ENCODE peak calls at places on chromosomes 12 and 14, in ten cellular contexts. One of them, this sample, is unnamed. For H3K36me3, the result is how much of the 10 kb centered on the place peaks cover.

GRCh38 chr12:107319536-107320030 is 226.2 kb upstream of the CRY1 start:
- DNase-seq in neural progenitor cell: peak
- DNase-seq in fibroblast of lung: peak
- DNase-seq in right atrium auricular region: no peak
- DNase-seq in heart left ventricle: no peak
- DNase-seq in MM.1S: no peak
- DNase-seq in Peyer's patch: no peak
- DNase-seq in suprapubic skin: no peak
- DNase-seq in CD4-positive, CD25-positive, alpha-beta regulatory T cell: no peak
- DNase-seq in CD8-positive, alpha-beta T cell: peak
- DNase-seq in this sample: peak

GRCh38 chr12:18479266-18479665 is 217.9 kb downstream of the PIK3C2G start:
- DNase-seq in fibroblast of lung: no peak
- DNase-seq in neural progenitor cell: no peak
- DNase-seq in heart left ventricle: no peak
- DNase-seq in CD8-positive, alpha-beta T cell: no peak
- DNase-seq in MM.1S: no peak
- DNase-seq in Peyer's patch: no peak
- DNase-seq in CD4-positive, CD25-positive, alpha-beta regulatory T cell: no peak
- DNase-seq in right atrium auricular region: no peak
- DNase-seq in suprapubic skin: no peak
- DNase-seq in this sample: no peak

GRCh38 chr14:99415496-99416281 is 65.0 kb downstream of the SETD3 start:
- DNase-seq in suprapubic skin: no peak
- DNase-seq in heart left ventricle: no peak
- DNase-seq in CD8-positive, alpha-beta T cell: peak
- DNase-seq in MM.1S: peak
- DNase-seq in fibroblast of lung: peak
- DNase-seq in CD4-positive, CD25-positive, alpha-beta regulatory T cell: peak
- DNase-seq in neural progenitor cell: peak
- DNase-seq in right atrium auricular region: no peak
- DNase-seq in Peyer's patch: peak
- DNase-seq in this sample: peak

GRCh38 chr14:50999726-51000125 is 55.4 kb upstream of the PYGL start:
- DNase-seq in Peyer's patch: no peak
- DNase-seq in CD4-positive, CD25-positive, alpha-beta regulatory T cell: no peak
- DNase-seq in CD8-positive, alpha-beta T cell: no peak
- DNase-seq in neural progenitor cell: no peak
- DNase-seq in heart left ventricle: no peak
- DNase-seq in fibroblast of lung: no peak
- DNase-seq in MM.1S: no peak
- DNase-seq in right atrium auricular region: no peak
- DNase-seq in suprapubic skin: no peak
- DNase-seq in this sample: no peak

GRCh38 chr12:15608931-15609330 is 180.3 kb downstream of the EPS8 start:
- DNase-seq in fibroblast of lung: peak
- DNase-seq in MM.1S: no peak
- DNase-seq in suprapubic skin: no peak
- DNase-seq in CD8-positive, alpha-beta T cell: no peak
- DNase-seq in Peyer's patch: no peak
- DNase-seq in heart left ventricle: no peak
- DNase-seq in neural progenitor cell: no peak
- DNase-seq in right atrium auricular region: no peak
- DNase-seq in CD4-positive, CD25-positive, alpha-beta regulatory T cell: no peak
- DNase-seq in this sample: no peak

GRCh38 chr14:104978774-104979691 is 859 bp upstream of the AHNAK2 start:
- DNase-seq in Peyer's patch: no peak
- DNase-seq in suprapubic skin: peak
- DNase-seq in neural progenitor cell: peak
- DNase-seq in CD8-positive, alpha-beta T cell: no peak
- DNase-seq in right atrium auricular region: no peak
- DNase-seq in CD4-positive, CD25-positive, alpha-beta regulatory T cell: no peak
- DNase-seq in heart left ventricle: no peak
- DNase-seq in MM.1S: no peak
- DNase-seq in fibroblast of lung: no peak
- DNase-seq in this sample: no peak

GRCh38 chr14:99995700-99996356 is 69.4 kb upstream of the EVL start:
- DNase-seq in Peyer's patch: peak
- DNase-seq in heart left ventricle: peak
- DNase-seq in right atrium auricular region: peak
- DNase-seq in MM.1S: peak
- DNase-seq in neural progenitor cell: peak
- DNase-seq in fibroblast of lung: peak
- DNase-seq in suprapubic skin: no peak
- DNase-seq in CD8-positive, alpha-beta T cell: peak
- DNase-seq in CD4-positive, CD25-positive, alpha-beta regulatory T cell: peak
- DNase-seq in this sample: peak

GRCh38 chr14:79493081-79493652 is 718.1 kb downstream of the DIO2 start:
- DNase-seq in MM.1S: no peak
- DNase-seq in fibroblast of lung: no peak
- DNase-seq in neural progenitor cell: peak
- DNase-seq in CD8-positive, alpha-beta T cell: no peak
- DNase-seq in CD4-positive, CD25-positive, alpha-beta regulatory T cell: no peak
- DNase-seq in heart left ventricle: no peak
- DNase-seq in right atrium auricular region: no peak
- DNase-seq in Peyer's patch: no peak
- DNase-seq in suprapubic skin: no peak
- DNase-seq in this sample: no peak

GRCh38 chr14:32608880-32609279 is 279.8 kb downstream of the AKAP6 start:
- DNase-seq in Peyer's patch: no peak
- DNase-seq in heart left ventricle: no peak
- DNase-seq in suprapubic skin: no peak
- DNase-seq in fibroblast of lung: peak
- DNase-seq in right atrium auricular region: no peak
- DNase-seq in CD4-positive, CD25-positive, alpha-beta regulatory T cell: no peak
- DNase-seq in neural progenitor cell: peak
- DNase-seq in MM.1S: no peak
- DNase-seq in CD8-positive, alpha-beta T cell: no peak
- DNase-seq in this sample: no peak

GRCh38 chr14:99603471-99603933 is 505 bp downstream of the CCDC85C start:
- DNase-seq in heart left ventricle: no peak
- DNase-seq in MM.1S: no peak
- DNase-seq in Peyer's patch: peak
- DNase-seq in fibroblast of lung: peak
- DNase-seq in suprapubic skin: no peak
- DNase-seq in CD8-positive, alpha-beta T cell: peak
- DNase-seq in right atrium auricular region: no peak
- DNase-seq in neural progenitor cell: peak
- DNase-seq in CD4-positive, CD25-positive, alpha-beta regulatory T cell: peak
- DNase-seq in this sample: peak

GRCh38 chr14:103385153-103385993 is at the start of gene MARK3:
- DNase-seq in Peyer's patch: peak
- DNase-seq in fibroblast of lung: peak
- DNase-seq in right atrium auricular region: peak
- DNase-seq in heart left ventricle: peak
- DNase-seq in CD4-positive, CD25-positive, alpha-beta regulatory T cell: peak
- DNase-seq in CD8-positive, alpha-beta T cell: peak
- DNase-seq in MM.1S: peak
- DNase-seq in suprapubic skin: peak
- DNase-seq in neural progenitor cell: peak
- DNase-seq in this sample: peak

GRCh38 chr14:87629788-87630187 is 363.2 kb downstream of the GALC start:
- DNase-seq in right atrium auricular region: no peak
- DNase-seq in Peyer's patch: no peak
- DNase-seq in CD8-positive, alpha-beta T cell: no peak
- DNase-seq in MM.1S: no peak
- DNase-seq in CD4-positive, CD25-positive, alpha-beta regulatory T cell: no peak
- DNase-seq in fibroblast of lung: no peak
- DNase-seq in neural progenitor cell: peak
- DNase-seq in suprapubic skin: no peak
- DNase-seq in heart left ventricle: no peak
- DNase-seq in this sample: no peak

GRCh38 chr14:106417224-106418049 is 891.1 kb downstream of the TMEM121 start:
- DNase-seq in neural progenitor cell: peak
- DNase-seq in MM.1S: peak
- DNase-seq in heart left ventricle: peak
- DNase-seq in fibroblast of lung: no peak
- DNase-seq in CD4-positive, CD25-positive, alpha-beta regulatory T cell: peak
- DNase-seq in CD8-positive, alpha-beta T cell: peak
- DNase-seq in suprapubic skin: no peak
- DNase-seq in Peyer's patch: peak
- DNase-seq in right atrium auricular region: no peak
- DNase-seq in this sample: no peak

DNA sequence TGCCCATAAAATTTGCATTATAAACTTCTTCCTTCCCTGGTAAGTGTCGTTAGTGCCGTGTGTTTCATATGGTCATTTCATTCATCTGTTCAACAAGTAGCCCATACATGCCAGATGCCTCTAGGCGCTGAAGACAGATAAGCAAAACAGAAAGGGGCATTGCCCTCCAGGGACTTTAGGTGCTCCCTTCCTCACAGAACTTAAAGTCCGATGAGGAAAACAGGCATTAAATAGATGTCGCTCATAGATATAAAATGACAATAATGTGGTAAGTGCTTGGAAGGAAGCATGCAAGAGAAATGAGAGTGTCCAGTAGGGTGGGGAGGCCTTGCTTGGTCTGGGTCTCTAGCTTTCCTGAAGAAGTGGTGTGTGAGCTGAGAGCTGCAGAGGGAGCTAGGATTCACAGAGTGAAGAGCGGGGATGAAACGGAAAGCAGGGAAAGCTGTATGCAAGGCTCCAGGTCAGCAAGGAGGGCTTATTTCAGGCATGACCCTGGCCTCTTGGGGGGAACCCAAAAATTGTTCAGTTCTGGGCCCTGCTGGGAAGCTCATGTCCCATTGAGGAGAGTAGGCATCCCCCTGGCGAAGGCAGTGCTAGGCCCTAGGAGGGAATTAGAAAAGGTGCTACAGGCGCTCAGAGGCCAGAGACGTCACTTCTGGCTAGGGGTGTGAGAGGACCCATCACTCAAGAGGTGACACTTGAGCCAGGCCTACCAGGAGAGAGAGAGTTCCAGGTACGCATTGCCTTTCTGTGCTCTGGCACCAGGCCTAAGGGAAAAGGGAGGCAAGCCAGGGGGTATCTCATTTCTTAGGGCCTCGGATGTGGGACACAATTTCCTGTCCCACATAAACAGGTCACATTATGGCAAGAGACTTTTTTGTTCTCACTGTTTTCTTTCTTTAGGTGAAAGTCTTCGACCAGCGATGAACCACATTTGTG is 11.9 kb downstream of the UBE3B start:
- DNase-seq in suprapubic skin: no peak
- DNase-seq in CD8-positive, alpha-beta T cell: no peak
- DNase-seq in right atrium auricular region: no peak
- DNase-seq in MM.1S: no peak
- DNase-seq in neural progenitor cell: no peak
- DNase-seq in CD4-positive, CD25-positive, alpha-beta regulatory T cell: no peak
- DNase-seq in Peyer's patch: no peak
- DNase-seq in fibroblast of lung: no peak
- DNase-seq in heart left ventricle: no peak
- DNase-seq in this sample: no peak
- H3K36me3 ChIP-seq in suprapubic skin: half or more
- H3K36me3 ChIP-seq in CD8-positive, alpha-beta T cell: half or more
- H3K36me3 ChIP-seq in right atrium auricular region: half or more
- H3K36me3 ChIP-seq in MM.1S: under half
- H3K36me3 ChIP-seq in neural progenitor cell: under half
- H3K36me3 ChIP-seq in CD4-positive, CD25-positive, alpha-beta regulatory T cell: half or more
- H3K36me3 ChIP-seq in Peyer's patch: under half
- H3K36me3 ChIP-seq in fibroblast of lung: under half
- H3K36me3 ChIP-seq in heart left ventricle: half or more
- H3K36me3 ChIP-seq in this sample: half or more

GRCh38 chr14:81206115-81206514 is 14.6 kb downstream of the GTF2A1 start:
- DNase-seq in Peyer's patch: no peak
- DNase-seq in neural progenitor cell: no peak
- DNase-seq in CD8-positive, alpha-beta T cell: no peak
- DNase-seq in suprapubic skin: no peak
- DNase-seq in heart left ventricle: no peak
- DNase-seq in CD4-positive, CD25-positive, alpha-beta regulatory T cell: no peak
- DNase-seq in MM.1S: no peak
- DNase-seq in right atrium auricular region: no peak
- DNase-seq in fibroblast of lung: no peak
- DNase-seq in this sample: no peak
- H3K36me3 ChIP-seq in Peyer's patch: under half
- H3K36me3 ChIP-seq in neural progenitor cell: under half
- H3K36me3 ChIP-seq in CD8-positive, alpha-beta T cell: under half
- H3K36me3 ChIP-seq in suprapubic skin: half or more
- H3K36me3 ChIP-seq in heart left ventricle: under half
- H3K36me3 ChIP-seq in CD4-positive, CD25-positive, alpha-beta regulatory T cell: half or more
- H3K36me3 ChIP-seq in MM.1S: under half
- H3K36me3 ChIP-seq in right atrium auricular region: under half
- H3K36me3 ChIP-seq in fibroblast of lung: under half
- H3K36me3 ChIP-seq in this sample: half or more

DNA sequence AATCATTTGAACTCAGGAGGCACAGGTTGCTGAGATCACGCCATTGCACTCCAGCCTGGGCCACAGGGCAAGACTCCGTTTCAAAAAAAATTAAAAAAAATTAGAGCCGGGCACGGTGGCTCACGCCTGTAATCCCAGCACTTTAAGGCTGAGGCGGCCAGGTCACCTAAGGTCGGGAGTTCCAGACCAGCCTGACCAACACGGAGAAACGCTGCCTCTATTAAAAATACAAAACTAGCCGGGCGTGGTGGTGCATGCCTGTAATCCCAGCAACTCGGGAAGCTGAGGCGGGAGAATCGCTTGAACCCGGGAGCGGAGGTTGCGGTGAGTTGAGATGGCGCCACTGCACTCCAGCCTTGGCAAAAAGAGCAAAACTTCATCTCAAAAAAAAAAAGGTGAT is 35.7 kb downstream of the R3HDM2 start:
- DNase-seq in suprapubic skin: no peak
- DNase-seq in heart left ventricle: no peak
- DNase-seq in right atrium auricular region: no peak
- DNase-seq in fibroblast of lung: no peak
- DNase-seq in Peyer's patch: peak
- DNase-seq in CD8-positive, alpha-beta T cell: no peak
- DNase-seq in MM.1S: no peak
- DNase-seq in neural progenitor cell: no peak
- DNase-seq in CD4-positive, CD25-positive, alpha-beta regulatory T cell: no peak
- DNase-seq in this sample: no peak
- H3K36me3 ChIP-seq in suprapubic skin: under half
- H3K36me3 ChIP-seq in heart left ventricle: under half
- H3K36me3 ChIP-seq in right atrium auricular region: under half
- H3K36me3 ChIP-seq in fibroblast of lung: under half
- H3K36me3 ChIP-seq in Peyer's patch: under half
- H3K36me3 ChIP-seq in CD8-positive, alpha-beta T cell: under half
- H3K36me3 ChIP-seq in MM.1S: under half
- H3K36me3 ChIP-seq in neural progenitor cell: under half
- H3K36me3 ChIP-seq in CD4-positive, CD25-positive, alpha-beta regulatory T cell: under half
- H3K36me3 ChIP-seq in this sample: under half

GRCh38 chr12:120159509-120160237 is 34.8 kb downstream of the GCN1 start:
- DNase-seq in right atrium auricular region: no peak
- DNase-seq in CD4-positive, CD25-positive, alpha-beta regulatory T cell: no peak
- DNase-seq in CD8-positive, alpha-beta T cell: no peak
- DNase-seq in neural progenitor cell: no peak
- DNase-seq in MM.1S: no peak
- DNase-seq in suprapubic skin: no peak
- DNase-seq in heart left ventricle: peak
- DNase-seq in fibroblast of lung: no peak
- DNase-seq in Peyer's patch: no peak
- DNase-seq in this sample: no peak
- H3K36me3 ChIP-seq in right atrium auricular region: half or more
- H3K36me3 ChIP-seq in CD4-positive, CD25-positive, alpha-beta regulatory T cell: half or more
- H3K36me3 ChIP-seq in CD8-positive, alpha-beta T cell: half or more
- H3K36me3 ChIP-seq in neural progenitor cell: under half
- H3K36me3 ChIP-seq in MM.1S: under half
- H3K36me3 ChIP-seq in suprapubic skin: half or more
- H3K36me3 ChIP-seq in heart left ventricle: half or more
- H3K36me3 ChIP-seq in fibroblast of lung: half or more
- H3K36me3 ChIP-seq in Peyer's patch: under half
- H3K36me3 ChIP-seq in this sample: half or more